ENCODE peak calls at places on chromosomes 7 and 10, in eight cellular contexts. One of them, this sample, is unnamed.

GRCh38 chr7:63899691-63900393 is 98.8 kb upstream of the ZNF722 start:
- DNase-seq in K562: peak; percentile 52
- DNase-seq in AG04450: no peak
- DNase-seq in fibroblast of lung: no peak
- DNase-seq in CD4-positive, alpha-beta memory T cell: peak; percentile 84
- DNase-seq in RWPE1: peak; percentile 1
- DNase-seq in stomach: no peak
- DNase-seq in pancreas: peak; percentile 92
- DNase-seq in this sample: peak; percentile 78

GRCh38 chr7:47460251-47460989 is 121.5 kb downstream of the TNS3 start:
- DNase-seq in stomach: no peak
- DNase-seq in RWPE1: no peak
- DNase-seq in CD4-positive, alpha-beta memory T cell: no peak
- DNase-seq in K562: no peak
- DNase-seq in pancreas: no peak
- DNase-seq in AG04450: no peak
- DNase-seq in fibroblast of lung: no peak
- DNase-seq in this sample: peak; percentile 87

GRCh38 chr10:76329891-76330575 is 898.6 kb downstream of the LRMDA start:
- DNase-seq in K562: no peak
- DNase-seq in RWPE1: peak; percentile 68
- DNase-seq in stomach: no peak
- DNase-seq in AG04450: no peak
- DNase-seq in fibroblast of lung: peak; percentile 78
- DNase-seq in pancreas: no peak
- DNase-seq in CD4-positive, alpha-beta memory T cell: no peak
- DNase-seq in this sample: no peak

GRCh38 chr10:88989824-88990527 is 622 bp upstream of the FAS start:
- DNase-seq in pancreas: no peak
- DNase-seq in CD4-positive, alpha-beta memory T cell: no peak
- DNase-seq in RWPE1: peak; percentile 53
- DNase-seq in fibroblast of lung: peak; percentile 73
- DNase-seq in stomach: peak; percentile 26
- DNase-seq in K562: no peak
- DNase-seq in AG04450: peak; percentile 55
- DNase-seq in this sample: no peak

GRCh38 chr7:33357846-33358245 is 228.5 kb downstream of the BBS9 start:
- DNase-seq in RWPE1: no peak
- DNase-seq in pancreas: no peak
- DNase-seq in stomach: no peak
- DNase-seq in CD4-positive, alpha-beta memory T cell: no peak
- DNase-seq in fibroblast of lung: no peak
- DNase-seq in AG04450: no peak
- DNase-seq in K562: no peak
- DNase-seq in this sample: no peak

GRCh38 chr7:74453321-74454011 is at the start of gene GTF2IRD1:
- DNase-seq in CD4-positive, alpha-beta memory T cell: peak; percentile 46
- DNase-seq in stomach: peak; percentile 68
- DNase-seq in RWPE1: peak; percentile 84
- DNase-seq in pancreas: peak; percentile 83
- DNase-seq in K562: peak; percentile 95
- DNase-seq in AG04450: peak; percentile 44
- DNase-seq in fibroblast of lung: peak; percentile 70
- DNase-seq in this sample: peak; percentile 79

GRCh38 chr10:49615721-49616120 is 1.9 kb downstream of the CHAT start:
- DNase-seq in stomach: no peak
- DNase-seq in K562: no peak
- DNase-seq in pancreas: no peak
- DNase-seq in fibroblast of lung: no peak
- DNase-seq in RWPE1: no peak
- DNase-seq in CD4-positive, alpha-beta memory T cell: no peak
- DNase-seq in AG04450: no peak
- DNase-seq in this sample: peak; percentile 19

GRCh38 chr7:33698006-33698405 is 207.3 kb upstream of the BMPER start:
- DNase-seq in fibroblast of lung: no peak
- DNase-seq in K562: no peak
- DNase-seq in stomach: no peak
- DNase-seq in CD4-positive, alpha-beta memory T cell: no peak
- DNase-seq in AG04450: no peak
- DNase-seq in pancreas: no peak
- DNase-seq in RWPE1: no peak
- DNase-seq in this sample: no peak

GRCh38 chr7:66356277-66356721 is 151.2 kb downstream of the TPST1 start:
- DNase-seq in AG04450: peak; percentile 52
- DNase-seq in stomach: no peak
- DNase-seq in CD4-positive, alpha-beta memory T cell: no peak
- DNase-seq in RWPE1: peak; percentile 70
- DNase-seq in pancreas: no peak
- DNase-seq in fibroblast of lung: peak; percentile 78
- DNase-seq in K562: no peak
- DNase-seq in this sample: no peak

GRCh38 chr10:112517381-112517976 is 70.5 kb downstream of the VTI1A start:
- DNase-seq in stomach: no peak
- DNase-seq in AG04450: no peak
- DNase-seq in RWPE1: peak; percentile 44
- DNase-seq in fibroblast of lung: peak; percentile 40
- DNase-seq in pancreas: no peak
- DNase-seq in K562: no peak
- DNase-seq in CD4-positive, alpha-beta memory T cell: no peak
- DNase-seq in this sample: peak; percentile 79

GRCh38 chr7:2477447-2478386 is 1.5 kb upstream of the GRIFIN start:
- DNase-seq in fibroblast of lung: peak; percentile 45
- DNase-seq in stomach: peak; percentile 77
- DNase-seq in RWPE1: no peak
- DNase-seq in CD4-positive, alpha-beta memory T cell: peak; percentile 68
- DNase-seq in AG04450: no peak
- DNase-seq in pancreas: peak; percentile 87
- DNase-seq in K562: peak; percentile 80
- DNase-seq in this sample: peak; percentile 68

GRCh38 chr7:43463401-43463980 is 119.4 kb upstream of the STK17A start:
- DNase-seq in stomach: no peak
- DNase-seq in AG04450: no peak
- DNase-seq in RWPE1: peak; percentile 63
- DNase-seq in pancreas: no peak
- DNase-seq in K562: no peak
- DNase-seq in CD4-positive, alpha-beta memory T cell: no peak
- DNase-seq in fibroblast of lung: peak; percentile 40
- DNase-seq in this sample: no peak

GRCh38 chr10:104472505-104472904 is 118.9 kb downstream of the CFAP58 start:
- DNase-seq in pancreas: no peak
- DNase-seq in stomach: no peak
- DNase-seq in K562: no peak
- DNase-seq in CD4-positive, alpha-beta memory T cell: no peak
- DNase-seq in AG04450: no peak
- DNase-seq in RWPE1: peak; percentile 48
- DNase-seq in fibroblast of lung: peak; percentile 8
- DNase-seq in this sample: no peak

GRCh38 chr10:13709931-13710690 is 123.3 kb downstream of the PRPF18 start:
- DNase-seq in RWPE1: no peak
- DNase-seq in K562: no peak
- DNase-seq in AG04450: no peak
- DNase-seq in stomach: peak; percentile 37
- DNase-seq in fibroblast of lung: peak; percentile 83
- DNase-seq in pancreas: no peak
- DNase-seq in CD4-positive, alpha-beta memory T cell: no peak
- DNase-seq in this sample: no peak

GRCh38 chr7:121931149-121931922 is 58.4 kb downstream of the PTPRZ1 start:
- DNase-seq in RWPE1: no peak
- DNase-seq in pancreas: no peak
- DNase-seq in fibroblast of lung: no peak
- DNase-seq in stomach: no peak
- DNase-seq in CD4-positive, alpha-beta memory T cell: no peak
- DNase-seq in AG04450: no peak
- DNase-seq in K562: no peak
- DNase-seq in this sample: no peak

GRCh38 chr10:35765039-35765662 is 123.1 kb upstream of the FZD8 start:
- DNase-seq in fibroblast of lung: peak; percentile 1
- DNase-seq in RWPE1: no peak
- DNase-seq in stomach: peak; percentile 36
- DNase-seq in K562: no peak
- DNase-seq in AG04450: no peak
- DNase-seq in pancreas: peak; percentile 68
- DNase-seq in CD4-positive, alpha-beta memory T cell: no peak
- DNase-seq in this sample: no peak

GRCh38 chr7:120833551-120833950 is 24.4 kb downstream of the TSPAN12 start:
- DNase-seq in CD4-positive, alpha-beta memory T cell: no peak
- DNase-seq in pancreas: no peak
- DNase-seq in fibroblast of lung: no peak
- DNase-seq in AG04450: no peak
- DNase-seq in K562: no peak
- DNase-seq in RWPE1: no peak
- DNase-seq in stomach: no peak
- DNase-seq in this sample: no peak

GRCh38 chr10:132011445-132011844 is 29.7 kb upstream of the BNIP3 start:
- DNase-seq in AG04450: no peak
- DNase-seq in stomach: no peak
- DNase-seq in CD4-positive, alpha-beta memory T cell: no peak
- DNase-seq in K562: no peak
- DNase-seq in pancreas: no peak
- DNase-seq in fibroblast of lung: no peak
- DNase-seq in RWPE1: no peak
- DNase-seq in this sample: no peak

GRCh38 chr10:78035437-78035836 is 1.8 kb downstream of the RPS24 start:
- DNase-seq in fibroblast of lung: no peak
- DNase-seq in AG04450: no peak
- DNase-seq in pancreas: no peak
- DNase-seq in RWPE1: no peak
- DNase-seq in CD4-positive, alpha-beta memory T cell: no peak
- DNase-seq in stomach: no peak
- DNase-seq in K562: no peak
- DNase-seq in this sample: no peak

GRCh38 chr10:117653170-117653515 is 110.6 kb downstream of the EMX2 start:
- DNase-seq in fibroblast of lung: peak; percentile 95
- DNase-seq in CD4-positive, alpha-beta memory T cell: no peak
- DNase-seq in K562: no peak
- DNase-seq in RWPE1: peak; percentile 98
- DNase-seq in pancreas: no peak
- DNase-seq in stomach: no peak
- DNase-seq in AG04450: peak; percentile 23
- DNase-seq in this sample: no peak

DNA sequence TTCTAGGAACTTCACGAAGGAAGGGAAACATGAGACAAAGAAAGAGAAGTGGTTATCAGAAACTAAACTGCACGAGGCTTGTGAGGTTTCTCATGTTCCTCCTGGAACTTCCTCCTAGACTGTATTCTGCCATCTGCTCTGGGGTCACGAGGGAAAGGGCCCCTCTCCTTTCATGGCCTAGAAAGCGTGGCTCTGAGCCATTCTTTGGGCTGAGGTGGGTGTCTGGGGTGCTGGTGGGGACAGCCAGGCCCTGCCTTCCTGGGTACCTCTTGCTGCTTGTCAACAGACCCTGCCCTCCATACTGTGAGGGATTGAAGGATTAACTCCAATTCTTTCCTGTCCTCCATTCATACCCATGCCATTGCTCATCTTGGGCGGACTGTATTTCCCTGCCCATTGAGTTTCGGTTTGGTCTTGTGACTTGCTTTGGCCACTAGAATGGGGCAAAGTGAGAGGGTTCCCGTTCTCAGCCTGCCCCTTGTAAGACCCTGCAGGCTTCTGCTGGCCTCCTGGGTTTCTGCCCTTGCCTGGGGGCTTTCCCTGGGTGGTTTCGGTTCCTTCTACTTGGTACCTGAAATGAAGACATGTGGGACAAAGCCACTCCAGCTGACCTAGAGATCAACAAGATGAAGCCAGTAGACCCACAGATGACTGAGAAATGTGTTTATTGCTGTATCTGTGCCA is 14.9 kb upstream of the GIMAP8 start:
- DNase-seq in AG04450: no peak
- DNase-seq in pancreas: no peak
- DNase-seq in K562: no peak
- DNase-seq in fibroblast of lung: no peak
- DNase-seq in CD4-positive, alpha-beta memory T cell: no peak
- DNase-seq in stomach: no peak
- DNase-seq in RWPE1: no peak
- DNase-seq in this sample: peak; percentile 92
- H3K27ac ChIP-seq in AG04450: no peak overlapping the region
- H3K27ac ChIP-seq in pancreas: no peak overlapping the region
- H3K27ac ChIP-seq in K562: no peak overlapping the region
- H3K27ac ChIP-seq in fibroblast of lung: no peak overlapping the region
- H3K27ac ChIP-seq in CD4-positive, alpha-beta memory T cell: no peak overlapping the region
- H3K27ac ChIP-seq in stomach: no peak overlapping the region
- H3K27ac ChIP-seq in RWPE1: no peak overlapping the region
- H3K27ac ChIP-seq in this sample: peak overlapping the region; percentile 44

GRCh38 chr10:43421201-43421507 is 12.2 kb upstream of the HNRNPF start:
- DNase-seq in fibroblast of lung: no peak
- DNase-seq in stomach: no peak
- DNase-seq in AG04450: no peak
- DNase-seq in pancreas: no peak
- DNase-seq in K562: no peak
- DNase-seq in CD4-positive, alpha-beta memory T cell: no peak
- DNase-seq in RWPE1: no peak
- DNase-seq in this sample: no peak
- H3K27ac ChIP-seq in fibroblast of lung: peak overlapping the region; percentile 96
- H3K27ac ChIP-seq in stomach: peak overlapping the region; percentile 95
- H3K27ac ChIP-seq in AG04450: peak overlapping the region; percentile 93
- H3K27ac ChIP-seq in pancreas: peak overlapping the region; percentile 93
- H3K27ac ChIP-seq in K562: peak overlapping the region; percentile 85
- H3K27ac ChIP-seq in CD4-positive, alpha-beta memory T cell: peak overlapping the region; percentile 82
- H3K27ac ChIP-seq in RWPE1: peak overlapping the region; percentile 99
- H3K27ac ChIP-seq in this sample: peak overlapping the region; percentile 97

DNA sequence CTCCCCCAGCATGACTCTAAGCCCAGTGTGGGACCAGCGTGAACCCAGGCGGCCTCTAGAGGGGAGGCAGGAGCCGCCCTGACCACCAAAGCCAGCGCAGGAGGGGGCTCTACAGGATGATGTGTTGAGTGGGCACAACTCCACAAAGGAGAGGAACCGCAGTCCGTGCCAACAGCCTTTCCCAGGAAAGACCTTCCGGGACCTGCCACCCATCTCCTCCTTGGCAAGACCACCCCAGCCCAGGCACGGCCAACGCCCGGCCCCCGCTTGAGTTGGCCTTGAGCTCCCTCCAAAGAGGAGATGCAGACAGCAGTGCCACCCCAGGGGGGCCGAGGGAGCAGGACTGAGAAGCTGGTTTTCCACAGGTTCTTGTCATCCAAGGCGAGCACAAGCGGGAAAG is 38.9 kb downstream of the PTPRN2 start:
- DNase-seq in stomach: no peak
- DNase-seq in pancreas: peak; percentile 66
- DNase-seq in RWPE1: no peak
- DNase-seq in fibroblast of lung: no peak
- DNase-seq in AG04450: no peak
- DNase-seq in K562: no peak
- DNase-seq in CD4-positive, alpha-beta memory T cell: no peak
- DNase-seq in this sample: no peak
- H3K27ac ChIP-seq in stomach: no peak overlapping the region
- H3K27ac ChIP-seq in pancreas: no peak overlapping the region
- H3K27ac ChIP-seq in RWPE1: no peak overlapping the region
- H3K27ac ChIP-seq in fibroblast of lung: no peak overlapping the region
- H3K27ac ChIP-seq in AG04450: no peak overlapping the region
- H3K27ac ChIP-seq in K562: no peak overlapping the region
- H3K27ac ChIP-seq in CD4-positive, alpha-beta memory T cell: no peak overlapping the region
- H3K27ac ChIP-seq in this sample: no peak overlapping the region

DNA sequence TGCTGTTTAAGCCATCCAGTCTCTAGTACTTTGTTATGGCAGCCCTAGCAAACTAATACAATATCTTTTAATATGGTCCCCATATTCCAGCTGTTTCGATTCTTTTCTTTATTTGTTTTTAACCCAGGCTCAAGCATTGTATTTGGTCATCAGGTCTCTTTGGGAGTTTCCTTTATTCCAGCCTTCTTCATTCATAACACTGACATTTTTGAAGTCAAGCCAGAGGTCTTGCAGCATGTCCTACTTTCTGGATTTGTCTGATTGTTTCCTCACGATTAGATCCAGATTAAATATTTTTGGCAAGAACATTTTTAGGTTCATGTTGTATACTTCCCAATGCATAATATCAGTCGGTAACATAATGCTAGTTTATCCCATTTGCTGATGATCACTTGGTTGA is 11.8 kb downstream of the SLC25A13 start:
- DNase-seq in fibroblast of lung: peak; percentile 7
- DNase-seq in RWPE1: no peak
- DNase-seq in CD4-positive, alpha-beta memory T cell: no peak
- DNase-seq in AG04450: no peak
- DNase-seq in stomach: no peak
- DNase-seq in K562: no peak
- DNase-seq in pancreas: no peak
- DNase-seq in this sample: no peak
- H3K27ac ChIP-seq in fibroblast of lung: no peak overlapping the region
- H3K27ac ChIP-seq in RWPE1: no peak overlapping the region
- H3K27ac ChIP-seq in CD4-positive, alpha-beta memory T cell: no peak overlapping the region
- H3K27ac ChIP-seq in AG04450: no peak overlapping the region
- H3K27ac ChIP-seq in stomach: no peak overlapping the region
- H3K27ac ChIP-seq in K562: no peak overlapping the region
- H3K27ac ChIP-seq in pancreas: no peak overlapping the region
- H3K27ac ChIP-seq in this sample: no peak overlapping the region

This sample was measured in Peyer's patch.